ENCODE peak calls at places on chromosomes 7 and 10, in five cellular contexts. One of them, this sample, is unnamed.
A peak's percentile ranks its signal among the peaks of the same experiment; 100 is the strongest.

GRCh38 chr10:48594799-48595198 is 10.1 kb downstream of the ARHGAP22 start:
- DNase-seq in SK-N-SH: no peak
- DNase-seq in naive thymus-derived CD8-positive, alpha-beta T cell: no peak
- DNase-seq in OCI-LY7: no peak
- DNase-seq in Right ventricle myocardium superior: no peak
- DNase-seq in this sample: no peak

GRCh38 chr7:107213193-107213788 is 44.5 kb downstream of the HBP1 start:
- DNase-seq in naive thymus-derived CD8-positive, alpha-beta T cell: no peak
- DNase-seq in SK-N-SH: no peak
- DNase-seq in Right ventricle myocardium superior: peak; percentile 75
- DNase-seq in OCI-LY7: no peak
- DNase-seq in this sample: no peak

GRCh38 chr7:43628431-43628830 is 45.5 kb downstream of the STK17A start:
- DNase-seq in Right ventricle myocardium superior: no peak
- DNase-seq in SK-N-SH: no peak
- DNase-seq in naive thymus-derived CD8-positive, alpha-beta T cell: no peak
- DNase-seq in OCI-LY7: no peak
- DNase-seq in this sample: no peak

GRCh38 chr7:135672560-135673359 is 10.4 kb downstream of the STMP1 start:
- DNase-seq in SK-N-SH: peak; percentile 70
- DNase-seq in OCI-LY7: peak; percentile 50
- DNase-seq in Right ventricle myocardium superior: no peak
- DNase-seq in naive thymus-derived CD8-positive, alpha-beta T cell: no peak
- DNase-seq in this sample: no peak

GRCh38 chr7:91596287-91596686 is 284.2 kb downstream of the MTERF1 start:
- DNase-seq in SK-N-SH: no peak
- DNase-seq in naive thymus-derived CD8-positive, alpha-beta T cell: no peak
- DNase-seq in Right ventricle myocardium superior: no peak
- DNase-seq in OCI-LY7: no peak
- DNase-seq in this sample: no peak

GRCh38 chr10:50605280-50606270 is 18.2 kb downstream of the SGMS1 start:
- DNase-seq in naive thymus-derived CD8-positive, alpha-beta T cell: no peak
- DNase-seq in SK-N-SH: no peak
- DNase-seq in OCI-LY7: no peak
- DNase-seq in Right ventricle myocardium superior: no peak
- DNase-seq in this sample: no peak

GRCh38 chr7:112173214-112173905 is 32.8 kb downstream of the DOCK4 start:
- DNase-seq in OCI-LY7: no peak
- DNase-seq in naive thymus-derived CD8-positive, alpha-beta T cell: no peak
- DNase-seq in Right ventricle myocardium superior: no peak
- DNase-seq in SK-N-SH: no peak
- DNase-seq in this sample: no peak

GRCh38 chr10:123429631-123430257 is 236.4 kb upstream of the GPR26 start:
- DNase-seq in Right ventricle myocardium superior: no peak
- DNase-seq in OCI-LY7: no peak
- DNase-seq in SK-N-SH: peak; percentile 48
- DNase-seq in naive thymus-derived CD8-positive, alpha-beta T cell: no peak
- DNase-seq in this sample: no peak

GRCh38 chr10:101851411-101852116 is 8.0 kb upstream of the KCNIP2 start:
- DNase-seq in SK-N-SH: no peak
- DNase-seq in Right ventricle myocardium superior: no peak
- DNase-seq in naive thymus-derived CD8-positive, alpha-beta T cell: no peak
- DNase-seq in OCI-LY7: no peak
- DNase-seq in this sample: no peak

GRCh38 chr10:6721480-6721879 is 141.4 kb upstream of the PRKCQ start:
- DNase-seq in Right ventricle myocardium superior: no peak
- DNase-seq in naive thymus-derived CD8-positive, alpha-beta T cell: no peak
- DNase-seq in OCI-LY7: no peak
- DNase-seq in SK-N-SH: peak; percentile 31
- DNase-seq in this sample: no peak

GRCh38 chr7:93327006-93327633 is 95.0 kb downstream of the VPS50 start:
- DNase-seq in SK-N-SH: no peak
- DNase-seq in OCI-LY7: no peak
- DNase-seq in naive thymus-derived CD8-positive, alpha-beta T cell: no peak
- DNase-seq in Right ventricle myocardium superior: no peak
- DNase-seq in this sample: no peak